ENCODE peak calls at places on chromosomes 4 and X, in six cellular contexts. B, V, K, X, U and I are unnamed samples.

GRCh38 chrX:110407910-110408545 is 49.4 kb downstream of the RTL9 start:
- DNase-seq in B (no peak), V (peak), K (peak), X (no peak), U (peak), I (peak)

GRCh38 chr4:124903995-124904722 is 191.6 kb upstream of the ANKRD50 start:
- DNase-seq in B (peak), V (no peak), K (peak), X (peak), U (peak), I (peak)

GRCh38 chrX:16797358-16797757 is 11.1 kb downstream of the TXLNG start:
- DNase-seq in B (no peak), V (no peak), K (peak), X (peak), U (peak), I (peak)

GRCh38 chr4:57109847-57110634 is at the start of gene IGFBP7:
- DNase-seq in B (peak), V (no peak), K (no peak), X (peak), U (peak), I (peak)

GRCh38 chrX:13220916-13221315 is 98.9 kb downstream of the ATXN3L start:
- DNase-seq in B (no peak), V (no peak), K (peak), X (no peak), U (peak), I (peak)

GRCh38 chr4:140237616-140238352 is 83.8 kb upstream of the MAML3 start:
- DNase-seq in B (no peak), V (peak), K (peak), X (peak), U (peak), I (peak)

GRCh38 chr4:137998666-137999429 is 243.3 kb downstream of the SLC7A11 start:
- DNase-seq in B (no peak), V (no peak), K (no peak), X (no peak), U (peak), I (peak)

GRCh38 chr4:125115941-125116340 is 198.8 kb upstream of the FAT4 start:
- DNase-seq in B (no peak), V (no peak), K (peak), X (no peak), U (peak), I (peak)

GRCh38 chr4:7699040-7699439 is 240.6 kb downstream of the AFAP1 start:
- DNase-seq in B (no peak), V (no peak), K (peak), X (no peak), U (peak), I (peak)

GRCh38 chr4:113762061-113762850 is 718 bp upstream of the CAMK2D start:
- DNase-seq in B (peak), V (peak), K (peak), X (peak), U (peak), I (peak)

GRCh38 chrX:39969099-39969825 is 128.5 kb downstream of the BCOR start:
- DNase-seq in B (no peak), V (no peak), K (no peak), X (no peak), U (no peak), I (no peak)

GRCh38 chrX:109943092-109943739 is 59.7 kb upstream of the TMEM164 start:
- DNase-seq in B (no peak), V (no peak), K (no peak), X (no peak), U (no peak), I (no peak)

GRCh38 chr4:142265536-142265935 is 580.6 kb downstream of the INPP4B start:
- DNase-seq in B (no peak), V (no peak), K (peak), X (no peak), U (peak), I (peak)

GRCh38 chr4:73729534-73730165 is 10.7 kb upstream of the CXCL8 start:
- DNase-seq in B (peak), V (peak), K (peak), X (peak), U (peak), I (peak)

GRCh38 chr4:105102026-105102425 is 44.6 kb upstream of the TET2 start:
- DNase-seq in B (no peak), V (no peak), K (no peak), X (no peak), U (peak), I (no peak)

GRCh38 chr4:100461796-100462195 is 56.0 kb downstream of the EMCN start:
- DNase-seq in B (no peak), V (no peak), K (no peak), X (no peak), U (no peak), I (no peak)

GRCh38 chr4:184104419-184105101 is 113.1 kb downstream of the ENPP6 start:
- DNase-seq in B (no peak), V (no peak), K (no peak), X (no peak), U (peak), I (no peak)

GRCh38 chr4:182478475-182478874 is 235.3 kb downstream of the TENM3 start:
- DNase-seq in B (no peak), V (no peak), K (peak), X (no peak), U (peak), I (peak)

GRCh38 chr4:163165217-163166017 is 1.3 kb downstream of the NAF1 start:
- DNase-seq in B (no peak), V (no peak), K (peak), X (no peak), U (peak), I (peak)

GRCh38 chrX:15953801-15954200 is 99.2 kb upstream of the AP1S2 start:
- DNase-seq in B (no peak), V (no peak), K (no peak), X (no peak), U (no peak), I (no peak)

GRCh38 chr4:144300616-144301015 is 160.1 kb upstream of the GYPA start:
- DNase-seq in B (no peak), V (no peak), K (no peak), X (no peak), U (no peak), I (no peak)

GRCh38 chr4:145589923-145590702 is 29.1 kb upstream of the MMAA start:
- DNase-seq in B (no peak), V (no peak), K (peak), X (no peak), U (no peak), I (no peak)

GRCh38 chrX:105701310-105702052 is 120.9 kb upstream of the NRK start:
- DNase-seq in B (no peak), V (no peak), K (peak), X (no peak), U (peak), I (peak)

GRCh38 chr4:8427761-8428287 is 12.7 kb downstream of the ACOX3 start:
- DNase-seq in B (peak), V (no peak), K (peak), X (peak), U (peak), I (peak)

GRCh38 chr4:8741513-8742226 is 130.0 kb downstream of the HMX1 start:
- DNase-seq in B (no peak), V (no peak), K (no peak), X (peak), U (no peak), I (no peak)

GRCh38 chr4:145012841-145013240 is 85.2 kb downstream of the ANAPC10 start:
- DNase-seq in B (no peak), V (no peak), K (peak), X (no peak), U (peak), I (peak)

GRCh38 chr4:174041555-174042110 is 241.8 kb downstream of the FBXO8 start:
- DNase-seq in B (no peak), V (peak), K (no peak), X (no peak), U (no peak), I (no peak)

GRCh38 chrX:42952621-42953020 is 174.7 kb upstream of the PPP1R2C start:
- DNase-seq in B (no peak), V (no peak), K (no peak), X (no peak), U (no peak), I (no peak)

GRCh38 chr4:104138154-104138553 is 356.5 kb downstream of the CXXC4 start:
- DNase-seq in B (no peak), V (no peak), K (no peak), X (no peak), U (no peak), I (no peak)

GRCh38 chr4:76982638-76983579 is 33.4 kb downstream of the SEPTIN11 start:
- DNase-seq in B (no peak), V (no peak), K (peak), X (no peak), U (peak), I (no peak)

GRCh38 chrX:68183612-68184214 is 249.6 kb downstream of the OPHN1 start:
- DNase-seq in B (no peak), V (no peak), K (peak), X (no peak), U (peak), I (peak)

GRCh38 chrX:106042296-106042695 is 3.8 kb upstream of the SERPINA7 start:
- DNase-seq in B (no peak), V (no peak), K (no peak), X (no peak), U (no peak), I (no peak)

GRCh38 chr4:107808572-107808971 is 16.2 kb upstream of the SGMS2 start:
- DNase-seq in B (no peak), V (no peak), K (no peak), X (no peak), U (no peak), I (no peak)

GRCh38 chr4:85570388-85570787 is 95.4 kb downstream of the ARHGAP24 start:
- DNase-seq in B (no peak), V (no peak), K (no peak), X (no peak), U (no peak), I (no peak)

GRCh38 chrX:48278958-48279357 is 23.8 kb downstream of the SSX1 start:
- DNase-seq in B (no peak), V (no peak), K (peak), X (no peak), U (no peak), I (no peak)

GRCh38 chr4:15875663-15876460 is 62.7 kb downstream of the FGFBP1 start:
- DNase-seq in B (no peak), V (no peak), K (no peak), X (no peak), U (no peak), I (no peak)
- H3K4me3 ChIP-seq in B (no peak), V (no peak), K (no peak), X (no peak), U (no peak), I (no peak)

GRCh38 chrX:154020500-154021115 is 906 bp upstream of the IRAK1 start:
- DNase-seq in B (no peak), V (no peak), K (no peak), X (no peak), U (no peak), I (no peak)

GRCh38 chrX:154021131-154021611 is 1.5 kb upstream of the IRAK1 start:
- DNase-seq in B (no peak), V (no peak), K (peak), X (no peak), U (peak), I (peak)

GRCh38 chrX:154019061-154019621 is 561 bp downstream of the IRAK1 start:
- DNase-seq in B (no peak), V (no peak), K (no peak), X (peak), U (no peak), I (no peak)

GRCh38 chrX:154018518-154019060 is 1.1 kb downstream of the IRAK1 start:
- DNase-seq in B (no peak), V (no peak), K (no peak), X (no peak), U (no peak), I (no peak)

GRCh38 chrX:154019633-154020499 is at the start of gene IRAK1:
- DNase-seq in B (peak), V (peak), K (peak), X (peak), U (peak), I (peak)
- H3K4me3 ChIP-seq in B (peak), V (peak), K (peak), X (peak), U (peak), I (peak)

GRCh38 chr4:151911970-151912369 is 151.2 kb upstream of the GATB start:
- DNase-seq in B (no peak), V (no peak), K (no peak), X (no peak), U (no peak), I (no peak)
- H3K4me3 ChIP-seq in B (no peak), V (no peak), K (no peak), X (no peak), U (no peak), I (no peak)

DNA sequence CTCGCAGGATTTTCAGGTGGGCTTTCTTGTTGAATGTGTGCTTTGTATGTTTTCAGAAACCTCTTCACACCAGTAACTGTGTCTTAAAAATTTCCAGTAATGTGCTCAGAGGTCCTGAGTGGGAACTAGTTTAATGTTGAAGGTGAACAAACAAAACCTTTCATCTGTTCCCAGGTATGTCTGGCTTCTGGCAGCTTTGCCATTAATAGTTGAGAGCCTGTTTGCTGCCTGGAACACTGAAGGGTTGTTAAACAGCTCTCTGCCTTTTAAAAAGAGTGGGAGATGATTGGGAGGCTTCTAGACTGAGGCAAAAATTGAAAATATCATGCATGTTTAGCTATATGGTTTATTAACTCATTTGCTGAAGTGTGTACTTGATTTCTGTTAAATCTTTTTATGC is 161.2 kb upstream of the AGTR2 start:
- DNase-seq in B (no peak), V (no peak), K (no peak), X (no peak), U (no peak), I (no peak)
- H3K4me3 ChIP-seq in B (no peak), V (no peak), K (no peak), X (no peak), U (no peak), I (no peak)

GRCh38 chr4:119029847-119030535 is 105.6 kb upstream of the MYOZ2 start:
- DNase-seq in B (no peak), V (no peak), K (no peak), X (no peak), U (no peak), I (no peak)
- H3K4me3 ChIP-seq in B (no peak), V (no peak), K (no peak), X (no peak), U (no peak), I (no peak)

GRCh38 chr4:112706840-112707207 is 69.9 kb downstream of the LARP7 start:
- DNase-seq in B (no peak), V (no peak), K (no peak), X (no peak), U (no peak), I (no peak)
- H3K4me3 ChIP-seq in B (no peak), V (peak), K (no peak), X (peak), U (no peak), I (no peak)

DNA sequence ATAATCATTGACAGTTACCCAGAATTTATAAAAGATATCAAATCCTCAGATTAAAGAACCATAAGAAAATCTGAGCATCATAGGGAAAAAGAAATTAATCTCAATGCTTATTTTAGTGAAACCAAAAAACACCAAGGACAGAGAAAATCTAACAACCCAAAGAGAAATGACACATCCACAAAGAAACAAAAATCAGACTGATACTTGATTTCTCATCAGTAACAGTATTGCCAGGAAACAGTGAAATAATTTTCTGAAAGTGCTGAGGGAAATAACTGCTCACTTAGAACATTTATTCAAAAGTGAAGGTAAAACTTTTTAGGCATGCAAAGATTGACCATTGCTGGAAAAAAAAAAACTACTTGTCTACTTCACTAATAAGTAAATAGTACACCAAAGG is 10.6 kb downstream of the MOSPD2 start:
- DNase-seq in B (no peak), V (no peak), K (no peak), X (no peak), U (no peak), I (no peak)
- H3K4me3 ChIP-seq in B (no peak), V (no peak), K (no peak), X (no peak), U (no peak), I (no peak)

DNA sequence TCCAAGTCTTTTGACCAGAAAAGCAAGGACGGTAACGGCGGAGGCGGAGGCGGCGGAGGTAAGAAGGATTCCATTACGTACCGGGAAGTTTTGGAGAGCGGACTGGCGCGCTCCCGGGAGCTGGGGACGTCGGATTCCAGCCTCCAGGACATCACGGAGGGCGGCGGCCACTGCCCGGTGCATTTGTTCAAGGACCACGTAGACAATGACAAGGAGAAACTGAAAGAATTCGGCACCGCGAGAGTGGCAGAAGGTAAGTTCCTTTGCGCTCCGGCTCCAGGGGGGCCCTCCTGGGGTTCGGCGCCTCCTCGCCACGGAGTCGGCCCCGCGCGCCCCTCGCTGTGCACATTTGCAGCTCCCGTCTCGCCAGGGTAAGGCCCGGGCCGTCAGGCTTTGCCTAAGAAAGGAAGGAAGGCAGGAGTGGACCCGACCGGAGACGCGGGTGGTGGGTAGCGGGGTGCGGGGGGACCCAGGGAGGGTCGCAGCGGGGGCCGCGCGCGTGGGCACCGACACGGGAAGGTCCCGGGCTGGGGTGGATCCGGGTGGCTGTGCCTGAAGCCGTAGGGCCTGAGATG is 418 bp downstream of the SHOX start:
- DNase-seq in B (no peak), V (no peak), K (no peak), X (no peak), U (no peak), I (no peak)
- H3K4me3 ChIP-seq in B (no peak), V (no peak), K (no peak), X (no peak), U (no peak), I (no peak)

GRCh38 chr4:168577624-168578023 is 80.8 kb downstream of the PALLD start:
- DNase-seq in B (no peak), V (no peak), K (no peak), X (no peak), U (no peak), I (no peak)
- H3K4me3 ChIP-seq in B (no peak), V (no peak), K (no peak), X (no peak), U (no peak), I (no peak)